ENCODE peak calls at places on chromosomes 1 and 21, in six cellular contexts. K, L, V, A, S and F are unnamed samples.

GRCh38 chr1:39453603-39454002 is 37.8 kb upstream of the BMP8A start:
- DNase-seq in K (peak; percentile 37), L (peak; percentile 16), V (no peak), A (no peak), S (no peak), F (no peak)

GRCh38 chr21:44914176-44914874 is 6.4 kb downstream of the ITGB2 start:
- DNase-seq in K (no peak), L (no peak), V (no peak), A (peak; percentile 47), S (no peak), F (peak; percentile 88)

GRCh38 chr1:111406325-111406768 is 21.2 kb downstream of the OVGP1 start:
- DNase-seq in K (no peak), L (peak; percentile 5), V (no peak), A (peak; percentile 89), S (peak; percentile 26), F (peak; percentile 77)

GRCh38 chr1:192807968-192808587 is 761 bp upstream of the RGS2 start:
- DNase-seq in K (peak; percentile 16), L (no peak), V (peak; percentile 51), A (no peak), S (no peak), F (no peak)

GRCh38 chr1:36352910-36353878 is 29.7 kb upstream of the EVA1B start:
- DNase-seq in K (peak; percentile 78), L (peak; percentile 47), V (no peak), A (no peak), S (no peak), F (no peak)

GRCh38 chr1:117179471-117179870 is 31.3 kb downstream of the VTCN1 start:
- DNase-seq in K (no peak), L (no peak), V (no peak), A (no peak), S (no peak), F (no peak)

GRCh38 chr1:5494518-5494917 is 497.7 kb downstream of the NPHP4 start:
- DNase-seq in K (no peak), L (no peak), V (peak; percentile 44), A (no peak), S (no peak), F (no peak)

GRCh38 chr1:81073580-81073979 is 727.2 kb upstream of the ADGRL2 start:
- DNase-seq in K (no peak), L (no peak), V (no peak), A (no peak), S (no peak), F (no peak)

GRCh38 chr1:94707321-94708298 is 112.5 kb upstream of the SLC44A3 start:
- DNase-seq in K (no peak), L (no peak), V (no peak), A (no peak), S (no peak), F (no peak)

GRCh38 chr1:35807614-35808375 is at the start of gene AGO4:
- DNase-seq in K (peak; percentile 94), L (no peak), V (peak; percentile 46), A (peak; percentile 45), S (peak; percentile 34), F (no peak)

GRCh38 chr1:104294259-104294658 is 544.6 kb downstream of the AMY1C start:
- DNase-seq in K (no peak), L (no peak), V (no peak), A (no peak), S (no peak), F (no peak)

GRCh38 chr1:214349781-214350180 is 68.8 kb downstream of the SMYD2 start:
- DNase-seq in K (peak; percentile 59), L (no peak), V (no peak), A (no peak), S (no peak), F (no peak)

GRCh38 chr1:23211955-23212354 is 5.3 kb downstream of the HTR1D start:
- DNase-seq in K (no peak), L (no peak), V (no peak), A (no peak), S (no peak), F (no peak)

GRCh38 chr1:76433528-76433927 is 359.0 kb downstream of the ST6GALNAC3 start:
- DNase-seq in K (no peak), L (no peak), V (no peak), A (no peak), S (no peak), F (no peak)

GRCh38 chr1:205572426-205572825 is 59.4 kb downstream of the ELK4 start:
- DNase-seq in K (no peak), L (no peak), V (no peak), A (no peak), S (no peak), F (no peak)

GRCh38 chr1:209530990-209531389 is 52.5 kb upstream of the CAMK1G start:
- DNase-seq in K (no peak), L (no peak), V (no peak), A (no peak), S (no peak), F (no peak)

GRCh38 chr1:184883304-184883815 is 90.9 kb downstream of the NIBAN1 start:
- DNase-seq in K (no peak), L (no peak), V (no peak), A (no peak), S (no peak), F (no peak)

GRCh38 chr1:117770981-117771531 is 158.4 kb downstream of the GDAP2 start:
- DNase-seq in K (no peak), L (no peak), V (no peak), A (no peak), S (no peak), F (no peak)

GRCh38 chr1:20395255-20395654 is 90.8 kb downstream of the CAMK2N1 start:
- DNase-seq in K (no peak), L (no peak), V (no peak), A (no peak), S (no peak), F (no peak)

GRCh38 chr1:162500805-162501204 is 3.2 kb downstream of the UHMK1 start:
- DNase-seq in K (no peak), L (no peak), V (no peak), A (no peak), S (no peak), F (no peak)

GRCh38 chr1:99766378-99766800 is at the start of gene FRRS1:
- DNase-seq in K (peak; percentile 77), L (peak; percentile 52), V (peak; percentile 76), A (peak; percentile 81), S (peak; percentile 38), F (peak; percentile 53)

GRCh38 chr1:228014235-228014930 is 7.6 kb downstream of the WNT3A start:
- DNase-seq in K (no peak), L (peak; percentile 38), V (no peak), A (peak; percentile 94), S (no peak), F (no peak)

GRCh38 chr1:8004803-8005573 is 21.1 kb downstream of the ERRFI1 start:
- DNase-seq in K (peak; percentile 89), L (peak; percentile 76), V (peak; percentile 57), A (no peak), S (no peak), F (no peak)

GRCh38 chr1:34988581-34988980 is 3.4 kb upstream of the TMEM35B start:
- DNase-seq in K (no peak), L (no peak), V (no peak), A (no peak), S (no peak), F (no peak)

GRCh38 chr1:231121533-231121932 is 40.3 kb upstream of the TRIM67 start:
- DNase-seq in K (no peak), L (no peak), V (no peak), A (no peak), S (no peak), F (no peak)

GRCh38 chr1:235102993-235103411 is 25.6 kb downstream of the TOMM20 start:
- DNase-seq in K (no peak), L (no peak), V (no peak), A (no peak), S (no peak), F (no peak)

GRCh38 chr1:103525114-103525606 is 339 bp upstream of the RNPC3 start:
- DNase-seq in K (peak; percentile 66), L (peak; percentile 6), V (peak; percentile 67), A (peak; percentile 29), S (no peak), F (no peak)

GRCh38 chr1:168180148-168180524 is 1.4 kb downstream of the TIPRL start:
- DNase-seq in K (no peak), L (no peak), V (peak; percentile 23), A (peak; percentile 13), S (no peak), F (no peak)

GRCh38 chr21:30962013-30962412 is 76.3 kb downstream of the KRTAP19-8 start:
- DNase-seq in K (no peak), L (no peak), V (no peak), A (no peak), S (no peak), F (no peak)

GRCh38 chr1:6953874-6954502 is 168.7 kb downstream of the CAMTA1 start:
- DNase-seq in K (no peak), L (no peak), V (no peak), A (no peak), S (no peak), F (no peak)

GRCh38 chr1:177346960-177347359 is 176.2 kb downstream of the BRINP2 start:
- DNase-seq in K (no peak), L (no peak), V (no peak), A (no peak), S (no peak), F (no peak)